ENCODE peak calls at places on chromosomes 11 and 22, in five cellular contexts. One of them, this sample, is unnamed.

GRCh38 chr11:63564056-63564784 is 1.0 kb upstream of the PLAAT2 start:
- DNase-seq in pons: peak
- DNase-seq in NCI-H187: peak
- DNase-seq in activated T-cell treated with anti-CD3 and anti-CD28 coated beads for 48 hours: no peak
- DNase-seq in AG09309: no peak
- DNase-seq in this sample: no peak

GRCh38 chr11:123654566-123655081 is at the start of gene SCN3B:
- DNase-seq in activated T-cell treated with anti-CD3 and anti-CD28 coated beads for 48 hours: peak
- DNase-seq in NCI-H187: peak
- DNase-seq in pons: no peak
- DNase-seq in AG09309: no peak
- DNase-seq in this sample: peak

GRCh38 chr11:122833133-122833470 is 5.2 kb upstream of the CRTAM start:
- DNase-seq in AG09309: no peak
- DNase-seq in activated T-cell treated with anti-CD3 and anti-CD28 coated beads for 48 hours: no peak
- DNase-seq in NCI-H187: no peak
- DNase-seq in pons: no peak
- DNase-seq in this sample: no peak

GRCh38 chr11:85530596-85530995 is 96.5 kb downstream of the DLG2 start:
- DNase-seq in activated T-cell treated with anti-CD3 and anti-CD28 coated beads for 48 hours: no peak
- DNase-seq in NCI-H187: no peak
- DNase-seq in pons: no peak
- DNase-seq in AG09309: no peak
- DNase-seq in this sample: no peak

GRCh38 chr11:102924851-102925380 is 30.6 kb downstream of the MMP13 start:
- DNase-seq in pons: no peak
- DNase-seq in activated T-cell treated with anti-CD3 and anti-CD28 coated beads for 48 hours: no peak
- DNase-seq in AG09309: no peak
- DNase-seq in NCI-H187: no peak
- DNase-seq in this sample: no peak

GRCh38 chr11:61571869-61572268 is 9.0 kb downstream of the SYT7 start:
- DNase-seq in AG09309: no peak
- DNase-seq in activated T-cell treated with anti-CD3 and anti-CD28 coated beads for 48 hours: no peak
- DNase-seq in NCI-H187: no peak
- DNase-seq in pons: no peak
- DNase-seq in this sample: no peak

GRCh38 chr11:68340784-68341556 is 28.6 kb downstream of the LRP5 start:
- DNase-seq in pons: no peak
- DNase-seq in NCI-H187: no peak
- DNase-seq in AG09309: no peak
- DNase-seq in activated T-cell treated with anti-CD3 and anti-CD28 coated beads for 48 hours: no peak
- DNase-seq in this sample: no peak

GRCh38 chr11:107780136-107780535 is 68.3 kb upstream of the SLN start:
- DNase-seq in pons: no peak
- DNase-seq in activated T-cell treated with anti-CD3 and anti-CD28 coated beads for 48 hours: no peak
- DNase-seq in AG09309: no peak
- DNase-seq in NCI-H187: no peak
- DNase-seq in this sample: no peak

GRCh38 chr11:118084247-118084646 is 2.5 kb downstream of the SMIM35 start:
- DNase-seq in pons: peak
- DNase-seq in NCI-H187: no peak
- DNase-seq in AG09309: peak
- DNase-seq in activated T-cell treated with anti-CD3 and anti-CD28 coated beads for 48 hours: no peak
- DNase-seq in this sample: no peak

GRCh38 chr11:9091044-9091936 is at the start of gene SCUBE2:
- DNase-seq in AG09309: no peak
- DNase-seq in pons: no peak
- DNase-seq in NCI-H187: no peak
- DNase-seq in activated T-cell treated with anti-CD3 and anti-CD28 coated beads for 48 hours: no peak
- DNase-seq in this sample: no peak

GRCh38 chr11:93143800-93144199 is 54.0 kb downstream of the SLC36A4 start:
- DNase-seq in AG09309: no peak
- DNase-seq in activated T-cell treated with anti-CD3 and anti-CD28 coated beads for 48 hours: no peak
- DNase-seq in NCI-H187: no peak
- DNase-seq in pons: no peak
- DNase-seq in this sample: no peak

GRCh38 chr22:19599626-19600243 is 75.5 kb upstream of the CLDN5 start:
- DNase-seq in pons: no peak
- DNase-seq in NCI-H187: no peak
- DNase-seq in activated T-cell treated with anti-CD3 and anti-CD28 coated beads for 48 hours: no peak
- DNase-seq in AG09309: no peak
- DNase-seq in this sample: no peak

GRCh38 chr11:67260406-67260805 is 5.9 kb upstream of the GRK2 start:
- DNase-seq in pons: no peak
- DNase-seq in NCI-H187: no peak
- DNase-seq in activated T-cell treated with anti-CD3 and anti-CD28 coated beads for 48 hours: no peak
- DNase-seq in AG09309: no peak
- DNase-seq in this sample: no peak

GRCh38 chr11:7537260-7537659 is 23.5 kb downstream of the PPFIBP2 start:
- DNase-seq in AG09309: no peak
- DNase-seq in NCI-H187: no peak
- DNase-seq in activated T-cell treated with anti-CD3 and anti-CD28 coated beads for 48 hours: no peak
- DNase-seq in pons: no peak
- DNase-seq in this sample: no peak

GRCh38 chr11:32116668-32117067 is 25.8 kb downstream of the RCN1 start:
- DNase-seq in NCI-H187: no peak
- DNase-seq in activated T-cell treated with anti-CD3 and anti-CD28 coated beads for 48 hours: no peak
- DNase-seq in AG09309: no peak
- DNase-seq in pons: no peak
- DNase-seq in this sample: no peak

GRCh38 chr11:114883472-114883871 is 205.1 kb downstream of the NXPE2 start:
- DNase-seq in NCI-H187: no peak
- DNase-seq in activated T-cell treated with anti-CD3 and anti-CD28 coated beads for 48 hours: no peak
- DNase-seq in pons: no peak
- DNase-seq in AG09309: no peak
- DNase-seq in this sample: peak

GRCh38 chr11:62400760-62401159 is 18.1 kb upstream of the SCGB1A1 start:
- DNase-seq in activated T-cell treated with anti-CD3 and anti-CD28 coated beads for 48 hours: no peak
- DNase-seq in AG09309: peak
- DNase-seq in pons: peak
- DNase-seq in NCI-H187: no peak
- DNase-seq in this sample: peak

GRCh38 chr11:61524963-61525587 is 16.5 kb downstream of the LRRC10B start:
- DNase-seq in NCI-H187: no peak
- DNase-seq in AG09309: no peak
- DNase-seq in activated T-cell treated with anti-CD3 and anti-CD28 coated beads for 48 hours: no peak
- DNase-seq in pons: no peak
- DNase-seq in this sample: no peak

GRCh38 chr11:121520243-121521144 is 67.7 kb upstream of the SORL1-AS1 start:
- DNase-seq in activated T-cell treated with anti-CD3 and anti-CD28 coated beads for 48 hours: no peak
- DNase-seq in NCI-H187: no peak
- DNase-seq in AG09309: peak
- DNase-seq in pons: no peak
- DNase-seq in this sample: no peak

GRCh38 chr11:128909438-128910125 is 18.4 kb downstream of the KCNJ5 start:
- DNase-seq in activated T-cell treated with anti-CD3 and anti-CD28 coated beads for 48 hours: no peak
- DNase-seq in NCI-H187: no peak
- DNase-seq in AG09309: no peak
- DNase-seq in pons: no peak
- DNase-seq in this sample: no peak

GRCh38 chr11:126104420-126104819 is 41.8 kb upstream of the CDON start:
- DNase-seq in pons: no peak
- DNase-seq in AG09309: no peak
- DNase-seq in activated T-cell treated with anti-CD3 and anti-CD28 coated beads for 48 hours: no peak
- DNase-seq in NCI-H187: no peak
- DNase-seq in this sample: no peak

GRCh38 chr11:104967493-104968364 is 645 bp downstream of the CASP4 start:
- DNase-seq in AG09309: no peak
- DNase-seq in pons: no peak
- DNase-seq in NCI-H187: no peak
- DNase-seq in activated T-cell treated with anti-CD3 and anti-CD28 coated beads for 48 hours: no peak
- DNase-seq in this sample: no peak

GRCh38 chr22:42653992-42654391 is 4.8 kb upstream of the CYB5R3 start:
- DNase-seq in pons: no peak
- DNase-seq in NCI-H187: no peak
- DNase-seq in AG09309: no peak
- DNase-seq in activated T-cell treated with anti-CD3 and anti-CD28 coated beads for 48 hours: no peak
- DNase-seq in this sample: no peak

GRCh38 chr11:61129608-61130523 is 27.6 kb downstream of the CD5 start:
- DNase-seq in pons: peak
- DNase-seq in AG09309: peak
- DNase-seq in activated T-cell treated with anti-CD3 and anti-CD28 coated beads for 48 hours: peak
- DNase-seq in NCI-H187: no peak
- DNase-seq in this sample: peak

GRCh38 chr11:73270089-73270854 is 1.9 kb upstream of the P2RY6 start:
- DNase-seq in activated T-cell treated with anti-CD3 and anti-CD28 coated beads for 48 hours: no peak
- DNase-seq in AG09309: no peak
- DNase-seq in pons: no peak
- DNase-seq in NCI-H187: no peak
- DNase-seq in this sample: no peak

GRCh38 chr11:85875505-85875904 is 20.3 kb downstream of the CCDC83 start:
- DNase-seq in NCI-H187: no peak
- DNase-seq in pons: no peak
- DNase-seq in activated T-cell treated with anti-CD3 and anti-CD28 coated beads for 48 hours: no peak
- DNase-seq in AG09309: peak
- DNase-seq in this sample: no peak

GRCh38 chr11:86938900-86939880 is 16.0 kb downstream of the FZD4 start:
- DNase-seq in activated T-cell treated with anti-CD3 and anti-CD28 coated beads for 48 hours: no peak
- DNase-seq in NCI-H187: peak
- DNase-seq in pons: peak
- DNase-seq in AG09309: no peak
- DNase-seq in this sample: peak

GRCh38 chr11:93831343-93832082 is 18.9 kb downstream of the VSTM5 start:
- DNase-seq in NCI-H187: no peak
- DNase-seq in activated T-cell treated with anti-CD3 and anti-CD28 coated beads for 48 hours: no peak
- DNase-seq in pons: no peak
- DNase-seq in AG09309: no peak
- DNase-seq in this sample: no peak

This sample was measured in cerebellar cortex.